ENCODE peak calls at places on chromosomes 3 and 15, in ten cellular contexts. J is K562, U is H9, D is mammary epithelial cell, R is fibroblast of lung, A is mesendoderm, B is neural progenitor cell, Y is neuronal stem cell, W is astrocyte, S is colonic mucosa. K is an unnamed sample.
A peak's percentile ranks its signal among the peaks of the same experiment; 100 is the strongest.

GRCh38 chr3:30626443-30627181 is 20.2 kb downstream of the TGFBR2 start:
- DNase-seq in R (peak; percentile 61), U (no peak), Y (no peak), S (no peak), J (no peak), A (peak; percentile 46), B (no peak), D (peak; percentile 66), W (peak; percentile 85), K (peak; percentile 53)

GRCh38 chr3:195584543-195584870 is 767 bp upstream of the APOD start:
- DNase-seq in B (no peak), J (peak; percentile 58), U (no peak), R (no peak), W (no peak), Y (no peak), A (no peak), S (no peak), D (no peak), K (no peak)

GRCh38 chr15:37135225-37135624 is 34.9 kb upstream of the MEIS2 start:
- DNase-seq in U (peak; percentile 31), B (peak; percentile 20), J (peak; percentile 30), D (peak; percentile 9), A (peak; percentile 59), W (no peak), R (no peak), S (no peak), Y (no peak), K (peak; percentile 55)

GRCh38 chr3:125186800-125187598 is 25.5 kb downstream of the SLC12A8 start:
- DNase-seq in D (no peak), J (no peak), A (peak; percentile 16), W (no peak), R (no peak), B (peak; percentile 43), U (no peak), Y (no peak), S (no peak), K (no peak)

GRCh38 chr3:132317229-132317948 is at the start of gene ACP3:
- DNase-seq in W (peak; percentile 89), Y (no peak), S (peak; percentile 51), R (peak; percentile 96), B (peak; percentile 31), U (peak; percentile 43), D (peak; percentile 76), J (no peak), A (peak; percentile 86), K (peak; percentile 95)

GRCh38 chr3:183281126-183281797 is 28.2 kb downstream of the B3GNT5 start:
- DNase-seq in A (no peak), B (no peak), R (no peak), S (no peak), W (peak; percentile 78), Y (no peak), U (no peak), J (no peak), D (no peak), K (no peak)

GRCh38 chr15:59165726-59166125 is 40.9 kb upstream of the LDHAL6B start:
- DNase-seq in R (no peak), D (peak; percentile 88), W (no peak), A (no peak), S (no peak), Y (no peak), U (no peak), B (no peak), J (no peak), K (peak; percentile 23)

GRCh38 chr15:74983725-74984231 is 11.6 kb upstream of the SCAMP5 start:
- DNase-seq in B (no peak), D (peak; percentile 68), S (no peak), U (no peak), R (no peak), A (no peak), W (no peak), J (no peak), Y (no peak), K (peak; percentile 56)

GRCh38 chr15:101563397-101563796 is 73.9 kb upstream of the PCSK6 start:
- DNase-seq in B (no peak), J (no peak), D (no peak), W (no peak), S (no peak), Y (no peak), A (no peak), U (no peak), R (no peak), K (no peak)

GRCh38 chr15:20672469-20672868 is 130.9 kb upstream of the GOLGA6L6 start:
- DNase-seq in D (no peak), R (no peak), U (no peak), S (no peak), Y (no peak), W (no peak), J (no peak), B (no peak), A (no peak), K (no peak)

GRCh38 chr15:86611392-86612040 is 531.8 kb downstream of the AGBL1 start:
- DNase-seq in U (no peak), W (peak; percentile 72), J (no peak), B (no peak), R (peak; percentile 24), Y (no peak), A (peak; percentile 64), D (peak; percentile 81), S (no peak), K (peak; percentile 67)

GRCh38 chr15:89167267-89168176 is 53.9 kb downstream of the RLBP1 start:
- DNase-seq in J (peak; percentile 49), S (no peak), B (no peak), Y (no peak), A (peak; percentile 80), U (no peak), W (peak; percentile 91), R (peak; percentile 32), D (peak; percentile 90), K (peak; percentile 93)

GRCh38 chr3:33807190-33807589 is 8.8 kb downstream of the PDCD6IP start:
- DNase-seq in R (no peak), U (no peak), W (no peak), Y (no peak), J (no peak), S (peak; percentile 75), A (no peak), B (no peak), D (no peak), K (no peak)

GRCh38 chr3:52798978-52799476 is 4.4 kb downstream of the ITIH3 start:
- DNase-seq in J (peak; percentile 41), S (peak; percentile 27), Y (no peak), A (peak; percentile 71), R (no peak), U (peak; percentile 79), D (peak; percentile 69), W (no peak), B (peak; percentile 49), K (peak; percentile 76)

GRCh38 chr3:11001020-11001657 is 8.6 kb downstream of the SLC6A1 start:
- DNase-seq in D (no peak), U (no peak), Y (peak; percentile 36), B (peak; percentile 55), J (peak; percentile 63), A (no peak), S (no peak), W (no peak), R (no peak), K (no peak)

GRCh38 chr15:33852570-33852969 is 115.7 kb upstream of the CHRM5 start:
- DNase-seq in Y (no peak), W (peak; percentile 82), R (peak; percentile 29), J (no peak), U (no peak), A (peak; percentile 73), B (no peak), D (peak; percentile 40), S (no peak), K (peak; percentile 91)

GRCh38 chr3:9721015-9721697 is 10.4 kb upstream of the BRPF1 start:
- DNase-seq in A (no peak), U (no peak), D (no peak), S (no peak), J (no peak), Y (no peak), B (no peak), R (no peak), W (no peak), K (no peak)

GRCh38 chr3:169661567-169662214 is 1.8 kb downstream of the MECOM start:
- DNase-seq in J (no peak), Y (peak; percentile 55), B (peak; percentile 71), W (peak; percentile 36), A (peak; percentile 65), D (peak; percentile 46), S (peak; percentile 56), U (peak; percentile 56), R (peak; percentile 51), K (peak; percentile 48)
- H3K27me3 ChIP-seq in J (peaks cover 55% of the 10 kb centered on the region), Y (peaks cover 47% of the 10 kb centered on the region), B (peaks cover 77% of the 10 kb centered on the region), W (peaks cover 77% of the 10 kb centered on the region), A (peaks cover 30% of the 10 kb centered on the region), D (peaks cover 63% of the 10 kb centered on the region), S (peaks cover 22% of the 10 kb centered on the region), U (peaks cover 63% of the 10 kb centered on the region), R (peaks cover 15% of the 10 kb centered on the region), K (no peaks in the 10 kb centered on the region)

DNA sequence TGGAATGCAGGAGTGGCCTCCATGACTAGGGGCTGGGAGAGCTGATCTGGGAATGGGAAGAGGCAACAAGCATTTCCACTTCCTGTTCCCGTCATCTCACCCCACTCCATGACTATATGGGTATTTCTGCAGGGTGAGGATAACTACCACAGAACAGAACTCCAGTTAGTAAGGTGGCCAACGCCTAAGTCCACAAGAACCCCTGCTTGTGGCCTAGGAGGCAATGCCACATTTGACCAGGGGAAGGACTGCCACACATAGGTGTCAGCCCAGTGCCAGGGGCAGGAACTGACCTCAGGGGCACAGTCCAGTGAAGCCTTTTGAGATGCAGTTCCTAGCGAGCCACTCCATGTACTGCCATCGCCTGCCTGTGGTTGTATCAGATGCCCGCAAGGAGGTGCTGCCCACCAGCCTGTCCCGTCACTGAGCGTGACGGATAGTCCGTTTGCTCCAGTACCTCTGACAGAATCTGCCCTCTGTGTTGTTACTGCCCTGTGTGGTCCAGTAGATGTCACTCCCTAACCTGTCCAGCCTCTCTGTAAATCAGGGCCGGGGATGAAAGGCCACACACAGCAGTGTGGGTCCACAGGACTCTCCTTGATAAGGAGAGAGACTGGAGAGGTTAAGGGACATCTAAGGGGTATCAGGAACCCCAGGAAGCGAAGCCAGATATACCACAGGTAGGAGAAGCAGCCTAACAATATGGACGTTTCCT is 3.5 kb upstream of the MTFMT start:
- DNase-seq in U (peak; percentile 94), A (peak; percentile 96), S (peak; percentile 80), B (peak; percentile 92), R (peak; percentile 71), Y (peak; percentile 69), D (peak; percentile 55), W (peak; percentile 39), J (peak; percentile 72), K (peak; percentile 83)
- H3K9ac ChIP-seq in U (no peak overlapping the region), A (no peak overlapping the region), S (peak overlapping the region; percentile 40), B (no peak overlapping the region), R (no peak overlapping the region), Y (no peak overlapping the region), D (no peak overlapping the region), W (no peak overlapping the region), J (no peak overlapping the region), K (no peak overlapping the region)

GRCh38 chr3:122987231-122987630 is 40.3 kb downstream of the SEMA5B start:
- DNase-seq in U (no peak), Y (no peak), W (no peak), R (no peak), J (no peak), A (no peak), S (no peak), B (peak; percentile 64), D (no peak), K (no peak)
- H3K27me3 ChIP-seq in U (no peaks in the 10 kb centered on the region), Y (no peaks in the 10 kb centered on the region), W (peaks cover 86% of the 10 kb centered on the region), R (peaks cover 31% of the 10 kb centered on the region), J (peaks cover 39% of the 10 kb centered on the region), A (no peaks in the 10 kb centered on the region), S (no peaks in the 10 kb centered on the region), B (no peaks in the 10 kb centered on the region), D (peaks cover 9% of the 10 kb centered on the region), K (peaks cover 95% of the 10 kb centered on the region)

DNA sequence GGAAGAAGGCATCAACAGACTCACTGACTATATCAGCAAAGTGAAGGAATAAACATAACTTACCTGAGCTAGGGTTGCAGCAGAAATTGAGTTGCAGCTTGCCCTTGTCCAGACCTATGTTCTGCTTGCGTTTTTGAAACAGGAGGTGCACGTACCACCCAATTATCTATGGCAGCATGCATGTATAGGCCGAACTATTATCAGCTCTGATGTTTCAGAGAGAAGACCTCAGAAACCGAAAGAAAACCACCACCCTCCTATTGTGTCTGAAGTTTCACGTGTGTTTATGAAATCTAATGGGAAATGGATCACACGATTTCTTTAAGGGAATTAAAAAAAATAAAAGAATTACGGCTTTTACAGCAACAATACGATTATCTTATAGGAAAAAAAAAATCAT is 17.8 kb downstream of the LMOD3 start:
- DNase-seq in U (no peak), B (no peak), S (no peak), W (no peak), Y (no peak), J (no peak), D (no peak), R (no peak), A (no peak), K (no peak)
- H3K9ac ChIP-seq in U (no peak overlapping the region), B (no peak overlapping the region), S (no peak overlapping the region), W (no peak overlapping the region), Y (no peak overlapping the region), J (no peak overlapping the region), D (no peak overlapping the region), R (no peak overlapping the region), A (no peak overlapping the region), K (no peak overlapping the region)